ENCODE peak calls at places on chromosome 20, in five cellular contexts. H is transverse colon, V is lower leg skin, U is esophagus squamous epithelium, Q is adrenal gland. P is an unnamed sample.
A peak's percentile ranks its signal among the peaks of the same experiment; 100 is the strongest.

GRCh38 chr20:43857127-43857526 is 57.5 kb upstream of the TOX2 start:
- DNase-seq in Q (no peak), U (no peak), H (no peak), V (no peak), P (no peak)

GRCh38 chr20:699811-700338 is 24.3 kb upstream of the SCRT2 start:
- DNase-seq in V (no peak), H (no peak), Q (peak; percentile 81), U (no peak), P (peak; percentile 31)

GRCh38 chr20:60862601-60863000 is 389.5 kb upstream of the CDH4 start:
- DNase-seq in Q (no peak), H (no peak), V (no peak), U (no peak), P (no peak)

GRCh38 chr20:8305449-8305978 is 173.4 kb downstream of the PLCB1 start:
- DNase-seq in H (peak; percentile 53), U (no peak), V (peak; percentile 86), Q (peak; percentile 57), P (no peak)

GRCh38 chr20:51569815-51570741 is 27.6 kb upstream of the NFATC2 start:
- DNase-seq in H (no peak), Q (no peak), V (no peak), U (no peak), P (no peak)

GRCh38 chr20:37381621-37382538 is 35.9 kb downstream of the SRC start:
- DNase-seq in V (no peak), H (no peak), Q (no peak), U (no peak), P (no peak)

GRCh38 chr20:21808863-21809664 is 103.6 kb downstream of the PAX1 start:
- DNase-seq in Q (peak; percentile 59), U (no peak), V (no peak), H (peak; percentile 36), P (no peak)

GRCh38 chr20:58826271-58826670 is 24.4 kb downstream of the GNAS-AS1 start:
- DNase-seq in U (no peak), V (no peak), H (no peak), Q (no peak), P (no peak)

GRCh38 chr20:25229486-25230176 is 18.3 kb upstream of the PYGB start:
- DNase-seq in Q (no peak), U (no peak), H (no peak), V (no peak), P (no peak)

GRCh38 chr20:25225642-25226432 is 22.0 kb upstream of the PYGB start:
- DNase-seq in U (no peak), V (peak; percentile 81), Q (no peak), H (no peak), P (no peak)

GRCh38 chr20:25224941-25225340 is 22.9 kb upstream of the PYGB start:
- DNase-seq in H (no peak), V (peak; percentile 83), U (no peak), Q (no peak), P (no peak)

GRCh38 chr20:25226433-25227316 is 21.2 kb upstream of the PYGB start:
- DNase-seq in Q (no peak), H (no peak), U (no peak), V (peak; percentile 82), P (no peak)

GRCh38 chr20:25227317-25227831 is 20.5 kb upstream of the PYGB start:
- DNase-seq in U (no peak), V (no peak), H (no peak), Q (peak; percentile 77), P (no peak)
- TF ChIP-seq POLR2A in U (no peak), V (no peak), H (no peak), Q (no peak), P (no peak)

DNA sequence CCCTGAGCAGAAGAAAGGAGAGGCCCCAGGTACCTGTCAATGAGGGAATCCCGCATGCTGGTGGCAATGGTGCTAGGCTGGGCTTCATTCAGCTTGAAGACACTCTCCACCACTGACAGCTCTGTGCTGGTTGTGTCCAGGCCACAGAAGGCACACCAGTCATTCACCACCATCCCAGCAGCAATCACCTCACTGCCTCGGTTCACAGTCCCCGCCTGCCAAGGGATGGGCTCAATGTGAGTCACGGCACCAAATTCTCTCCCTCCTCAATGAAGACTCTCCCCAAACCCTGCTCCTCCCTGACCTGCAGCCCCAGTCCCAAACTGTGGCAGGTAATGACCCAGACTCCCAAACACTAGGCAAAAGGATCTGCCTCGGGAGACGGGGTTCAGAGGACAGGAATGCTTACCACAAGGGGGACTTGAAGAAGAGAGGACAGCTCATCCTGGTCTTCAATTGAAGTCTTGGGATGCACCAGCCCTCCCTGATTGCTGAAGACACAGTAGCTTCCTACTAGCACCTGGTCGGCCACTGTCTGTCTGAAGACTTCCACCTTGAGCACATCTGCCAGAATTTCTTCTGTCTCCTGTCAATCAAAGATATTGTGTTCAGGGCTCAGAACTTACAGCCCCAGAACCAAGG is 1.7 kb upstream of the MMP24OS start:
- DNase-seq in Q (no peak), H (no peak), U (no peak), V (no peak), P (no peak)
- TF ChIP-seq POLR2A in Q (no peak), H (no peak), U (no peak), V (no peak), P (no peak)

GRCh38 chr20:35303735-35304431 is 11.7 kb upstream of the FAM83C start:
- DNase-seq in H (peak; percentile 87), V (peak; percentile 97), U (peak; percentile 26), Q (peak; percentile 88), P (peak; percentile 78)
- TF ChIP-seq POLR2A in H (no peak), V (no peak), U (no peak), Q (no peak), P (no peak)

DNA sequence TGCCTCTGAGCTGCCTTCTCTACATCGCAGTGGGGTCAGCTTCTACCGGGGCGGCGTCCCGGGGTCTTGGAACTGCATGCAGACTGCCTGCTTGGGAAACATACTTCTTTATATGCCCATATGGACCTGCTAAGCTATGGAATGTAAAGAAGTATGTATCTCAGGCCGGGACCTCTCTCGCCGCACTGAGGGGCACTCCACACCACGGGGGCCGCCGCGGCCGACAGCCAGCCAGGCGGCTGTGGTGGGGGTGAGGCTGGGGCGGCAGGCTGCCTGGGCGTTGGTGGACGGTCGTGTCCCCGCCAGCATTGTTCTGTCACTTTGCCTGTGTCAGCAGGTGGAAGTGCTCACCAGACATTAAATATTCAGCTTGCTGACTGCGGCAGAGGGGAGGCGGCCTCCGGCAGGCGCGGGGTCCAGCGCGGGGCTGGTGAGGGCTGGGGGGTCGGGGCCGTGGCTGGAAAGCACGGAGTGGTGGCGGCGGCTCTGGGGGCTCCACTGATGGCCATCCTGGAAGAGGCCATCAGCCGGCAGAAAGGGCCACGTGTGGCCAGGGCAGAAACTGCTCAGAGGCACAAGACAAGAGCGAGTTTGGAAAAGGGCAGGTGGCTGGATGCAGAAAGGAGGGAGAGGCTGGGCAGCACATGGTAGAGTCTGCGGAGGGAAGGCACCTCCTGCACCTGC is 78.6 kb upstream of the GATA5 start:
- DNase-seq in H (no peak), V (no peak), U (no peak), Q (no peak), P (no peak)
- TF ChIP-seq POLR2A in H (no peak), V (no peak), U (no peak), Q (no peak), P (no peak)

GRCh38 chr20:33663161-33664084 is 1.3 kb downstream of the C20orf144 start:
- DNase-seq in H (peak; percentile 89), U (no peak), V (peak; percentile 96), Q (peak; percentile 86), P (peak; percentile 69)
- TF ChIP-seq POLR2A in H (peak; percentile 70), U (peak; percentile 12), V (no peak), Q (peak; percentile 54), P (peak; percentile 49)